ENCODE peak calls at places on chromosome X, in eight cellular contexts. J is GM20000; C is left ventricle myocardium inferior; R is NCI-H1105; N is Daoy; W is T-helper 17 cell; U is stimulated activated naive CD8-positive, alpha-beta T cell treated with anti-CD3 and anti-CD28 coated beads, Interleukin-15, Interleukin-2, amounts not matched to agents 100 U/mL and 50 U/mL, for 24 hours; I is lower lobe of right lung. K is an unnamed sample.

GRCh38 chrX:21811832-21812231 is 27.6 kb upstream of the MBTPS2 start:
- DNase-seq in J (no peak), C (no peak), R (no peak), N (no peak), W (no peak), U (no peak), I (no peak), K (no peak)

GRCh38 chrX:69152398-69152797 is 12.9 kb downstream of the PJA1 start:
- DNase-seq in J (no peak), C (no peak), R (no peak), N (peak), W (no peak), U (no peak), I (peak), K (peak)

GRCh38 chrX:8820910-8821527 is 19.8 kb upstream of the FAM9A start:
- DNase-seq in J (no peak), C (no peak), R (no peak), N (peak), W (no peak), U (no peak), I (no peak), K (no peak)

GRCh38 chrX:33447285-33447684 is 235.9 kb upstream of the DMD start:
- DNase-seq in J (no peak), C (no peak), R (no peak), N (no peak), W (no peak), U (no peak), I (no peak), K (no peak)

GRCh38 chrX:124518888-124519287 is 172.5 kb downstream of the SH2D1A start:
- DNase-seq in J (no peak), C (no peak), R (no peak), N (peak), W (no peak), U (no peak), I (no peak), K (no peak)

GRCh38 chrX:40468033-40468979 is 112.5 kb upstream of the ATP6AP2 start:
- DNase-seq in J (peak), C (peak), R (peak), N (peak), W (no peak), U (peak), I (peak), K (peak)

GRCh38 chrX:129249563-129249962 is 273.7 kb downstream of the SMARCA1 start:
- DNase-seq in J (no peak), C (no peak), R (no peak), N (no peak), W (no peak), U (no peak), I (no peak), K (no peak)

GRCh38 chrX:3317191-3317718 is 29.2 kb downstream of the MXRA5 start:
- DNase-seq in J (no peak), C (no peak), R (no peak), N (no peak), W (no peak), U (no peak), I (no peak), K (no peak)

GRCh38 chrX:64204701-64205440 is 637 bp downstream of the AMER1 start:
- DNase-seq in J (peak), C (peak), R (peak), N (peak), W (peak), U (peak), I (peak), K (peak)

GRCh38 chrX:137164329-137164728 is 130.5 kb upstream of the GPR101 start:
- DNase-seq in J (no peak), C (no peak), R (no peak), N (no peak), W (no peak), U (no peak), I (no peak), K (no peak)

K was measured in tibial artery.